ENCODE peak calls at places on chromosome 4, in four cellular contexts. Z, A, P and R are unnamed samples.

GRCh38 chr4:138870739-138871633 is 144.6 kb upstream of the NOCT start:
- DNase-seq in Z (peak), A (peak), P (peak), R (peak)

GRCh38 chr4:2402941-2403340 is 15.5 kb downstream of the ZFYVE28 start:
- DNase-seq in Z (no peak), A (no peak), P (no peak), R (no peak)

GRCh38 chr4:170399894-170400293 is 310.1 kb upstream of the AADAT start:
- DNase-seq in Z (no peak), A (no peak), P (no peak), R (no peak)

GRCh38 chr4:126899382-126899801 is 733.4 kb upstream of the INTU start:
- DNase-seq in Z (no peak), A (no peak), P (no peak), R (no peak)

GRCh38 chr4:183107891-183108459 is 8.9 kb downstream of the WWC2 start:
- DNase-seq in Z (no peak), A (no peak), P (no peak), R (no peak)

GRCh38 chr4:98605216-98605615 is 53.2 kb downstream of the TSPAN5 start:
- DNase-seq in Z (no peak), A (no peak), P (no peak), R (no peak)

GRCh38 chr4:87038837-87039715 is 104.3 kb downstream of the AFF1 start:
- DNase-seq in Z (peak), A (no peak), P (no peak), R (no peak)

GRCh38 chr4:53914313-53915016 is 149.9 kb downstream of the CHIC2 start:
- DNase-seq in Z (no peak), A (no peak), P (no peak), R (no peak)

GRCh38 chr4:1770245-1770644 is 22.8 kb upstream of the FGFR3 start:
- DNase-seq in Z (no peak), A (no peak), P (no peak), R (no peak)

GRCh38 chr4:108172780-108173598 is 4.3 kb upstream of the LEF1 start:
- DNase-seq in Z (peak), A (no peak), P (peak), R (peak)

GRCh38 chr4:87060957-87061356 is 126.1 kb downstream of the AFF1 start:
- DNase-seq in Z (no peak), A (no peak), P (no peak), R (no peak)

GRCh38 chr4:72320185-72320948 is 248.7 kb downstream of the ADAMTS3 start:
- DNase-seq in Z (no peak), A (no peak), P (peak), R (no peak)

GRCh38 chr4:79898055-79898454 is 175.0 kb downstream of the ANTXR2 start:
- DNase-seq in Z (no peak), A (no peak), P (no peak), R (no peak)

GRCh38 chr4:118762753-118763477 is 73.0 kb downstream of the SEC24D start:
- DNase-seq in Z (no peak), A (no peak), P (no peak), R (no peak)

GRCh38 chr4:163587867-163588266 is 93.4 kb downstream of the TMA16 start:
- DNase-seq in Z (peak), A (peak), P (peak), R (no peak)

DNA sequence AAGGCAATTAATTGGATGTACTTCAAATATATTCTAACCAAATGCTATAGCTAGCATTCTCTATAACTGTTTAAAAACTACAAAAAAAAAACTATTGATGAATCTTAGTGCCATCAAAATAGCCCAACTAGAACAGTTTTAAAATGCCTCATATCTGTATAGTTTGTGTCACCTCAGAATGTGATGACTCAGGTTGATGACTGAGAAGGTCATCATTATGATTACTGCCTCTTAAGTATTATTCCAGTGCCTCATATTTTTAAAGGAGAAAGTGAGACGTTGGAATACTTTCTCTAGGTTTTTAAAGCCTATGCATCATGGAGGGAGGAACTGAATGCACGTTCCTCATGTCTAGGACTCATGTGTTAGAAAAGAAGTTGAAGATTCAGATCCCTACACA is 88.2 kb downstream of the TMA16 start:
- DNase-seq in Z (no peak), A (no peak), P (no peak), R (no peak)
- TF ChIP-seq FOXK2 in Z (no peak), A (no peak), P (no peak), R (no peak)

GRCh38 chr4:61004651-61005170 is 195.4 kb upstream of the ADGRL3 start:
- DNase-seq in Z (no peak), A (no peak), P (no peak), R (no peak)

GRCh38 chr4:61003301-61003700 is 196.8 kb upstream of the ADGRL3 start:
- DNase-seq in Z (no peak), A (no peak), P (peak), R (no peak)
- TF ChIP-seq FOXK2 in Z (no peak), A (no peak), P (no peak), R (no peak)

GRCh38 chr4:5018096-5018495 is 1.2 kb downstream of the CYTL1 start:
- DNase-seq in Z (no peak), A (no peak), P (no peak), R (no peak)

GRCh38 chr4:5019796-5020195 is 538 bp upstream of the CYTL1 start:
- DNase-seq in Z (no peak), A (no peak), P (no peak), R (no peak)

GRCh38 chr4:5020341-5020740 is 1.1 kb upstream of the CYTL1 start:
- DNase-seq in Z (no peak), A (no peak), P (no peak), R (no peak)

GRCh38 chr4:5018603-5019002 is 655 bp downstream of the CYTL1 start:
- DNase-seq in Z (no peak), A (no peak), P (no peak), R (no peak)

GRCh38 chr4:5019274-5019673 is at the start of gene CYTL1:
- DNase-seq in Z (no peak), A (no peak), P (no peak), R (no peak)
- TF ChIP-seq FOXK2 in Z (no peak), A (no peak), P (no peak), R (no peak)

DNA sequence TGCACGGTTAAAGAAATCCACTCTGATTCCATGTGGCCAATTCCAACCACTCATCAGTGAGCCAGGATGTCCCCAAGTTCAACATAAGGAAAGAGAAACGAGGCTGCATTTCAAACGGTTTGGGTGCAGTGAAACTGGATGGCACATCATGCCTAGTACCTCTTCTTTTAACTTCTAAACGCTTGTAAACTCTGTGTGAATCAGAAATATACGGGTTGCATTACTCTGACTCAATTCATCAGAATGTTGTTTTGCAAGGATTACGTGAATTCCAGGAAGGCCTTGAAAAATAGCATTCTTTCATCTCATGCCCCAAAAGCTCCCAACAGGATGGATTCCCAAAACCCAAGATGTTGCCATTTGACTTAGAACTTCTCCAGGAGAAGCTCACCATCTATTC is 270.4 kb downstream of the LDB2 start:
- DNase-seq in Z (no peak), A (no peak), P (no peak), R (no peak)
- TF ChIP-seq FOXK2 in Z (no peak), A (no peak), P (no peak), R (no peak)

GRCh38 chr4:159283697-159284492 is 181.0 kb downstream of the RAPGEF2 start:
- DNase-seq in Z (no peak), A (no peak), P (no peak), R (no peak)

GRCh38 chr4:159282944-159283343 is 180.1 kb downstream of the RAPGEF2 start:
- DNase-seq in Z (no peak), A (no peak), P (peak), R (no peak)

GRCh38 chr4:159280442-159281172 is 177.7 kb downstream of the RAPGEF2 start:
- DNase-seq in Z (no peak), A (no peak), P (peak), R (no peak)

GRCh38 chr4:159279084-159279483 is 176.2 kb downstream of the RAPGEF2 start:
- DNase-seq in Z (no peak), A (no peak), P (no peak), R (no peak)

GRCh38 chr4:159281781-159282180 is 178.9 kb downstream of the RAPGEF2 start:
- DNase-seq in Z (no peak), A (no peak), P (no peak), R (no peak)
- TF ChIP-seq FOXK2 in Z (no peak), A (no peak), P (no peak), R (no peak)

GRCh38 chr4:153873741-153874140 is 84.9 kb upstream of the SFRP2 start:
- DNase-seq in Z (no peak), A (no peak), P (no peak), R (no peak)
- TF ChIP-seq FOXK2 in Z (no peak), A (no peak), P (no peak), R (no peak)

DNA sequence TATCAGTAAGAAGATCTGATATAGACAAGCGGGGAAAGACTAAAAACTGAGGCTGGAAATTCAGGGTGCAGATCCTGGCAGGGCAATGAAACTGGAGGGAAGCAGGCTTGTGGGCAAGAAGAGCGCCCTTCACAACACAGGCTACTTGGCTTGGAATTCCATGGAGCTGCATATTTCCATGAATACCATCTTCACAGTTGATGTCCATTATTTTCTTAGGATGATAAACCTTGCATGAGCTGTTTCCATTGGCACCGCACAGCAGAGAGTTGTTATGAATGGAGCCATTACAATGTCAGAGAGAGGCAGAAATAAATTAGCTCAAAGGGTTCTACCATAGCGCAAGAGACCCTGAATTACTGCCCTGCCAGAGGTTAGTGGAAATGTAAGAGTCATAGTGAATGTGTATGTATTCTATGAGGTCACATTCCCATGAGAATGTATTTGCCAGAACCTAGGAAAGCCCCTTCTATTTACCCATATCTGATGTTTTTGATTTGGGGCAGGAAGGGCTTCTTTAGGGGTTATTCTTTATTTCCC is 215.5 kb downstream of the PALLD start:
- DNase-seq in Z (no peak), A (no peak), P (no peak), R (no peak)
- TF ChIP-seq FOXK2 in Z (no peak), A (no peak), P (no peak), R (no peak)

GRCh38 chr4:5128569-5128968 is 77.3 kb downstream of the STK32B start:
- DNase-seq in Z (no peak), A (no peak), P (no peak), R (no peak)

GRCh38 chr4:5133933-5134594 is 82.8 kb downstream of the STK32B start:
- DNase-seq in Z (no peak), A (no peak), P (no peak), R (no peak)

GRCh38 chr4:5134620-5135019 is 83.3 kb downstream of the STK32B start:
- DNase-seq in Z (no peak), A (no peak), P (no peak), R (no peak)

GRCh38 chr4:5137226-5137625 is 85.9 kb downstream of the STK32B start:
- DNase-seq in Z (no peak), A (no peak), P (no peak), R (no peak)

DNA sequence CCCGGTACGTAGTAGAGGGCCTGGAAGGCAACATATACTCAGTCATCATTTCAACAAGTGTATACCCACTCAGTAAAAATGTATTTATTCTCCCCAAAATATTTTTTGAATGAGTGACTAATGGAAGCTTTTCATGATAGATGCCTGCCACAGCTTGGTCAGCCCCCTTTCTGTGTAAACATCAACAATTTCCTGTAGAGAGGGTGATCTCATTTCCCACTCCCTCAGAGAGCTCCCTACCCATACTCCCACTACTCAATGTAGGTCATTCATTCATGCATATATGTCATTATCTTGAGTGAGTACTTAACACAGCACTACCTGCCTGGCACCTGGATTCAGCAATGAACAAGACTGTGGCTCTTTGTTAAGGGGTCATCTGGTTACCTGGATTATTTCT is 81.9 kb downstream of the STK32B start:
- DNase-seq in Z (no peak), A (no peak), P (no peak), R (no peak)
- TF ChIP-seq FOXK2 in Z (no peak), A (no peak), P (no peak), R (no peak)